ENCODE peak calls at places on chromosome 14, in four cellular contexts. J, O, Y and W are unnamed samples.
A peak's percentile ranks its signal among the peaks of the same experiment; 100 is the strongest.

GRCh38 chr14:37329189-37330001 is 131.7 kb downstream of the MIPOL1 start:
- DNase-seq in Y (no peak), O (no peak), J (no peak), W (no peak)

GRCh38 chr14:89586258-89587127 is 169.5 kb upstream of the FOXN3 start:
- DNase-seq in J (no peak), O (no peak), Y (no peak), W (no peak)

GRCh38 chr14:51604078-51604477 is 47.6 kb upstream of the FRMD6 start:
- DNase-seq in O (peak; percentile 87), J (peak; percentile 98), Y (peak; percentile 77), W (no peak)

GRCh38 chr14:24070285-24071143 is 848 bp upstream of the CPNE6 start:
- DNase-seq in J (no peak), O (no peak), Y (no peak), W (no peak)

GRCh38 chr14:24093901-24094838 is at the start of gene PCK2:
- DNase-seq in J (peak; percentile 92), Y (peak; percentile 88), O (peak; percentile 91), W (peak; percentile 78)

GRCh38 chr14:24279301-24280186 is 8.1 kb upstream of the RABGGTA start:
- DNase-seq in Y (peak; percentile 77), J (no peak), O (peak; percentile 19), W (peak; percentile 62)

GRCh38 chr14:91154851-91155625 is 41.2 kb downstream of the DGLUCY start:
- DNase-seq in O (peak; percentile 73), Y (peak; percentile 62), J (peak; percentile 55), W (peak; percentile 56)

GRCh38 chr14:54730156-54730961 is 163.4 kb downstream of the SAMD4A start:
- DNase-seq in O (peak; percentile 61), J (peak; percentile 71), Y (no peak), W (peak; percentile 33)

GRCh38 chr14:81031488-81031887 is 76.1 kb downstream of the TSHR start:
- DNase-seq in Y (no peak), J (no peak), O (no peak), W (no peak)

GRCh38 chr14:24179961-24180726 is 8.3 kb downstream of the REC8 start:
- DNase-seq in O (peak; percentile 70), Y (peak; percentile 51), J (peak; percentile 90), W (peak; percentile 30)

GRCh38 chr14:65732112-65732511 is 319.6 kb downstream of the FUT8 start:
- DNase-seq in Y (no peak), O (no peak), J (no peak), W (no peak)

GRCh38 chr14:33505295-33505962 is 445.4 kb downstream of the EGLN3 start:
- DNase-seq in O (no peak), J (no peak), Y (no peak), W (no peak)

GRCh38 chr14:33493990-33494389 is 456.9 kb downstream of the EGLN3 start:
- DNase-seq in J (no peak), Y (no peak), O (no peak), W (no peak)

DNA sequence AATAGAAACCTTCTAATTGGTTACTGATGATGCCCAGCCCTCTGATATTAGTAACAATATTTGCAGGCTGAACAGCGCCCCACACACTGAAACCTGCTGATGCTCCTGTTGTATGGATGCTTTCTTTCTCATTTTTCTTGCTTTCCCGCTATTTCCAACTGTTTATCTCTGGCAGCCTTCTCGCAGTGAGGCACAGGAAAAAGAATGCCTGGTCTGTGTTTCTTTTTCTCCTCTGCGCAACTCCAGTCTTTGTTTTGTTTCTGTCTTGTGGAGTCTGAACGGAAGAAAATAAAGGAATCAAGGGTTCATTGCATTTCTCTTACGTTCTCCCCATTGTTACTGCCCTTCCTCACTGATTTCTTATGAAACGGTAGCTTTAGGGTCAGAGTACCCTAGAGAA is 451.2 kb downstream of the EGLN3 start:
- DNase-seq in Y (no peak), O (no peak), J (no peak), W (no peak)
- H3K4me3 ChIP-seq in Y (no peak overlapping the region), O (no peak overlapping the region), J (peak overlapping the region; percentile 49), W (no peak overlapping the region)

GRCh38 chr14:103386632-103387329 is 1.6 kb downstream of the MARK3 start:
- DNase-seq in J (peak; percentile 44), O (peak; percentile 38), Y (no peak), W (no peak)

GRCh38 chr14:103385994-103386491 is 828 bp downstream of the MARK3 start:
- DNase-seq in Y (no peak), J (peak; percentile 31), O (no peak), W (no peak)

GRCh38 chr14:103382375-103382774 is 2.8 kb upstream of the MARK3 start:
- DNase-seq in O (peak; percentile 88), Y (peak; percentile 92), J (peak; percentile 71), W (peak; percentile 82)

GRCh38 chr14:103384450-103385152 is 614 bp upstream of the MARK3 start:
- DNase-seq in Y (no peak), O (no peak), J (no peak), W (no peak)

DNA sequence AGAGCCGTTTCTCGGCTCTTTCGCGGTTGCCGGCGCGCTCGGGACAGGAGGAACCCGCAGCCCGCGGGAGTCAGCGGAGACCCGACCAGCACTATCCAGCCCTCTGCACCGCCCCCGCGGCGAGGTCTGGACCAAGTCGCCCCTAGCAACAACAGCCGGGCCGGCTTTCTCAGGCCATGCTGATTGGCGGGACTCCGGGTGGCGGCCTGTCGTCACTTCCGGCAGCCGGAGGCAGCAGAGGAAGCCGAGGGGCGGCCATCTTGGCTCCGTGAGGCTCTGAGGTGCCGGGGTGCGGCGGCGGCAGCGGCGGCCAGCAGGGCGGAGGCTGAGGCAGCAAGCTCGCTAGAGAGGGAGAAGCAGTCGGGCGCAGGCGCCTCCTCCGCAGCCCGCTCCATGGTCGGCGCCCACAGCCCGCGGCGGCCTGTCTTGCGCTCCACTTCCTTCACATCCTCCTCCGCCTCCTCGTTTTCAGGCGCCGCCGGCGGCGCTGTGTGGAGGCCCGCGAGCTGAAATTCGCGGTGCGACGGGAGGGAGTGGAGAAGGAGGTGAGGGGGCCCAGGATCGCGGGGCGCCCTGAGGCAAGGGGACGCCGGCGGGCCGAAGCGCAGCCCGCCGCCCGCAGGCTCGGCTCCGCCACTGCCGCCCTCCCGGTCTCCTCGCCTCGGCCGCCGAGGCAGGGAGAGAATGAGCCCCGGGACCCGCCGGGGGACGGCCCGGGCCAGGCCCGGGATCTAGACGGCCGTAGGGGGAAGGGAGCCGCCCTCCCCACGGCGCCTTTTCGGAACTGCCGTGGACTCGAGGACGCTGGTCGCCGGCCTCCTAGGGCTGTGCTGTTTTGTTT is at the start of gene MARK3:
- DNase-seq in O (peak; percentile 97), J (peak; percentile 95), Y (peak; percentile 97), W (peak; percentile 87)
- TF ChIP-seq CTCF in O (no peak), J (no peak), Y (no peak), W (no peak)

GRCh38 chr14:73740921-73741326 is 26.7 kb upstream of the PNMA1 start:
- DNase-seq in O (peak; percentile 76), Y (peak; percentile 81), J (peak; percentile 69), W (peak; percentile 77)

GRCh38 chr14:73742520-73743238 is 28.5 kb upstream of the PNMA1 start:
- DNase-seq in Y (no peak), O (no peak), J (no peak), W (no peak)

GRCh38 chr14:73741876-73742519 is 27.8 kb upstream of the PNMA1 start:
- DNase-seq in O (no peak), J (no peak), Y (no peak), W (no peak)

GRCh38 chr14:73739899-73740685 is 25.9 kb upstream of the PNMA1 start:
- DNase-seq in Y (no peak), O (no peak), J (no peak), W (no peak)

DNA sequence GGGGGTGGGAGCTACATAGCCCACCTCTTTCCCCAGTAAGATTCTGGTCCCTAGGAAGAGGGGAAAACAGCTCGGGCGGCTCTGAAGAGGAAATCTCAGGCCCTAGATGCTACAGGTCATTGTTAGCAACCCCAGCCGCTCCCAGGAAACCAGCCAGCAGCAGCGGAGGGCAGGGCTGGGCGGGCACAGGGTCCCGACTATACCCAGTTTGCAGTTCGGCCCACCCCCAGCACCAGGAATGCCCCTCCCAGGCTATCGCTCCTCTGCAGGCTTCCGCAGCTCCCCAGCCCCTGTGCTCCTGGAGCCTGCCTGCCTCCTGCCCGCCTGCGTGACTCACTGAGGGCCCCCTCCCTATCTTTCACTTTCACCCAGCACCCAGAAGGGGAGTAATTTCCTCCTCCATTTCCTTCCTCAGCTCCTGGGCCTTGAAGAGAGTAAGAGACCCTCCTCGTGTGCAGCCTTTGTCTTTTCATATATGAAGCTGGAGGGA is 27.2 kb upstream of the PNMA1 start:
- DNase-seq in O (peak; percentile 78), Y (peak; percentile 72), J (peak; percentile 58), W (peak; percentile 79)
- H3K4me3 ChIP-seq in O (peak overlapping the region; percentile 11), Y (no peak overlapping the region), J (peak overlapping the region; percentile 44), W (no peak overlapping the region)

DNA sequence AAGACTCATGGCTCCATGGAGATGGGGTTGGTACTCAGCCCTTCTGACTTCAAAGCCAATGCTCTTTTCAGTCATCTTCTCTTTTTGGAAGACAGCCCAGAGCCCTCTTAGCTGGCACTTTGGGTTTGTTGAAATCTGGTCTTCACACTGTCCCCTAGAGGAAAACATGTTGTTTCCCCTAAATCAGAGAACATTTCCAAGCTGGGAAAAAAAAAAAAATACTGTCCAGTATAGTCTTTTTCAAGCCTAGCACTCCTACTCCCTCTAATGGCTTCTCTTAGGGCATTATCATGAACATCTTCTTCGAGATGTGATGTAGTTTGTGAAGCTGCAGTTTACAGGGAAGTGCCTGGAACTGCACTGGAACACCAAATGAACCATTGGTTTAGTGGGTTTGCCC is 3.0 kb upstream of the ZC3H14 start:
- DNase-seq in O (peak; percentile 78), Y (no peak), J (peak; percentile 75), W (peak; percentile 33)
- TF ChIP-seq CTCF in O (peak; percentile 53), Y (peak; percentile 27), J (peak; percentile 69), W (peak; percentile 19)

GRCh38 chr14:76311410-76311758 is 64.6 kb upstream of the ESRRB start:
- DNase-seq in J (no peak), O (no peak), Y (no peak), W (no peak)
- H3K4me3 ChIP-seq in J (no peak overlapping the region), O (no peak overlapping the region), Y (no peak overlapping the region), W (no peak overlapping the region)

GRCh38 chr14:76497550-76498484 is 121.9 kb downstream of the ESRRB start:
- DNase-seq in O (no peak), J (no peak), Y (no peak), W (no peak)
- TF ChIP-seq CTCF in O (no peak), J (no peak), Y (no peak), W (no peak)

DNA sequence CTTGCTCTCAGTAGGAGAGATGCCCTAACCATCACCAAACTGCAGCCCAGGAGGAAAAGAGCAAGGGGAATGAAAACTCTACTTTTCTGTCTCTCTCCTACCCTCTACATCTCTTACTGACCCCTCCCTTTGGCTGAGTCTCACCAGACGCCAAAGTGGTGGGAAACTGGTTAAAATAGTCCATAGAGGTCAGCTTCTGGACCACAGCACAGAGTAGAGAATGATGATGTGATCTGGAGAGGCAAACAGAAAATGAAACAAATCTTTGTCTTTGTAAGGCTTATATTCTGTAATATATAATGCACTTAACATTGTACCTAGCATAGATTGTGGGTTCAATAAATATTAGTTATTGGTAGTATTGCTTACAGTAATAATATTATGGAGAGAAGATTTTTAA is 81.0 kb upstream of the GARIN2 start:
- DNase-seq in J (no peak), O (no peak), Y (no peak), W (no peak)
- H3K4me3 ChIP-seq in J (no peak overlapping the region), O (no peak overlapping the region), Y (no peak overlapping the region), W (no peak overlapping the region)

GRCh38 chr14:67883717-67884116 is 64.1 kb downstream of the RAD51B start:
- DNase-seq in J (peak; percentile 59), Y (no peak), O (peak; percentile 56), W (peak; percentile 40)
- TF ChIP-seq CTCF in J (peak; percentile 29), Y (peak; percentile 18), O (peak; percentile 21), W (no peak)